ENCODE peak calls at places on chromosomes 4 and X, in seven cellular contexts. H, Q, M, S, L, F and X are unnamed samples.

GRCh38 chrX:95071052-95071451 is 1397.0 kb downstream of the FAM133A start:
- DNase-seq in H (no peak), Q (no peak), M (no peak), S (no peak), L (no peak), F (no peak), X (no peak)

GRCh38 chr4:41572414-41572986 is 34.5 kb downstream of the LIMCH1 start:
- DNase-seq in H (no peak), Q (peak), M (no peak), S (no peak), L (no peak), F (no peak), X (no peak)

GRCh38 chr4:74555231-74555630 is 110.3 kb downstream of the AREG start:
- DNase-seq in H (no peak), Q (no peak), M (peak), S (no peak), L (peak), F (no peak), X (no peak)

GRCh38 chr4:87985097-87985886 is 9.8 kb downstream of the SPP1 start:
- DNase-seq in H (no peak), Q (peak), M (peak), S (peak), L (peak), F (peak), X (no peak)

GRCh38 chrX:6024204-6024603 is 204.5 kb downstream of the NLGN4X start:
- DNase-seq in H (no peak), Q (no peak), M (no peak), S (no peak), L (no peak), F (no peak), X (no peak)

GRCh38 chr4:41323706-41324105 is 67.0 kb downstream of the UCHL1 start:
- DNase-seq in H (no peak), Q (peak), M (no peak), S (no peak), L (peak), F (no peak), X (no peak)

GRCh38 chr4:32775049-32775448 is 2054.9 kb downstream of the PCDH7 start:
- DNase-seq in H (no peak), Q (no peak), M (peak), S (no peak), L (peak), F (peak), X (no peak)

GRCh38 chr4:20395160-20395773 is 143.6 kb downstream of the SLIT2 start:
- DNase-seq in H (no peak), Q (peak), M (no peak), S (no peak), L (peak), F (peak), X (no peak)

GRCh38 chrX:10755477-10756334 is 135.3 kb upstream of the MID1 start:
- DNase-seq in H (no peak), Q (peak), M (peak), S (no peak), L (peak), F (peak), X (no peak)

GRCh38 chr4:153383131-153383530 is 38.6 kb downstream of the MND1 start:
- DNase-seq in H (no peak), Q (peak), M (peak), S (no peak), L (no peak), F (no peak), X (no peak)

GRCh38 chrX:333611-334311 is 15.2 kb upstream of the GTPBP6 start:
- DNase-seq in H (no peak), Q (no peak), M (no peak), S (peak), L (no peak), F (no peak), X (peak)

GRCh38 chr4:77634132-77634785 is 28.6 kb downstream of the CXCL13 start:
- DNase-seq in H (no peak), Q (no peak), M (no peak), S (no peak), L (no peak), F (no peak), X (no peak)

GRCh38 chrX:47748576-47748975 is 88.1 kb upstream of the ZNF81 start:
- DNase-seq in H (no peak), Q (no peak), M (no peak), S (no peak), L (no peak), F (no peak), X (no peak)

GRCh38 chr4:42452823-42453222 is 55.5 kb downstream of the SHISA3 start:
- DNase-seq in H (no peak), Q (no peak), M (no peak), S (no peak), L (no peak), F (no peak), X (no peak)

GRCh38 chr4:168615294-168615693 is 118.4 kb downstream of the PALLD start:
- DNase-seq in H (no peak), Q (no peak), M (peak), S (no peak), L (no peak), F (no peak), X (no peak)

GRCh38 chr4:84366932-84367331 is 132.2 kb downstream of the NKX6-1 start:
- DNase-seq in H (no peak), Q (no peak), M (no peak), S (no peak), L (no peak), F (no peak), X (no peak)

GRCh38 chr4:75289843-75290616 is 224.2 kb downstream of the RCHY1 start:
- DNase-seq in H (no peak), Q (no peak), M (peak), S (no peak), L (peak), F (peak), X (no peak)

GRCh38 chrX:153884136-153885076 is 1.6 kb downstream of the L1CAM start:
- DNase-seq in H (no peak), Q (no peak), M (no peak), S (peak), L (peak), F (no peak), X (no peak)

GRCh38 chrX:18422886-18423285 is 2.5 kb upstream of the CDKL5 start:
- DNase-seq in H (no peak), Q (no peak), M (no peak), S (no peak), L (no peak), F (no peak), X (no peak)

GRCh38 chr4:114180481-114180880 is 201.0 kb upstream of the ARSJ start:
- DNase-seq in H (no peak), Q (peak), M (peak), S (peak), L (peak), F (peak), X (peak)

GRCh38 chrX:13014111-13015094 is 30.0 kb downstream of the FAM9C start:
- DNase-seq in H (no peak), Q (no peak), M (no peak), S (no peak), L (no peak), F (no peak), X (no peak)

GRCh38 chr4:165972747-165973146 is 99.7 kb downstream of the TLL1 start:
- DNase-seq in H (no peak), Q (no peak), M (no peak), S (no peak), L (no peak), F (no peak), X (no peak)

GRCh38 chrX:154020500-154021115 is 906 bp upstream of the IRAK1 start:
- DNase-seq in H (no peak), Q (no peak), M (no peak), S (no peak), L (peak), F (no peak), X (no peak)

GRCh38 chr4:162911349-162911748 is 255.3 kb downstream of the NAF1 start:
- DNase-seq in H (no peak), Q (no peak), M (no peak), S (no peak), L (no peak), F (no peak), X (no peak)

GRCh38 chrX:153885208-153885787 is 675 bp downstream of the L1CAM start:
- DNase-seq in H (no peak), Q (no peak), M (no peak), S (peak), L (no peak), F (no peak), X (no peak)

GRCh38 chr4:186882293-186882692 is 158.6 kb upstream of the FAT1 start:
- DNase-seq in H (no peak), Q (no peak), M (no peak), S (no peak), L (no peak), F (no peak), X (no peak)

GRCh38 chrX:130280901-130281300 is 12.2 kb upstream of the ZNF280C start:
- DNase-seq in H (no peak), Q (no peak), M (no peak), S (no peak), L (no peak), F (no peak), X (no peak)

GRCh38 chrX:136662104-136662503 is 14.1 kb downstream of the CD40LG start:
- DNase-seq in H (no peak), Q (no peak), M (no peak), S (no peak), L (no peak), F (no peak), X (no peak)

GRCh38 chr4:181108237-181108636 is 1135.0 kb upstream of the TENM3 start:
- DNase-seq in H (no peak), Q (no peak), M (no peak), S (no peak), L (no peak), F (no peak), X (no peak)

GRCh38 chr4:149031399-149031798 is 589.2 kb upstream of the NR3C2 start:
- DNase-seq in H (no peak), Q (peak), M (no peak), S (no peak), L (no peak), F (peak), X (no peak)

GRCh38 chrX:17448188-17448587 is 73.2 kb downstream of the NHS start:
- DNase-seq in H (no peak), Q (no peak), M (no peak), S (no peak), L (no peak), F (no peak), X (no peak)

GRCh38 chr4:167233523-167234387 is 539 bp downstream of the SPOCK3 start:
- DNase-seq in H (no peak), Q (peak), M (peak), S (no peak), L (peak), F (peak), X (no peak)

GRCh38 chr4:69576251-69576877 is 63.1 kb downstream of the UGT2A2 start:
- DNase-seq in H (no peak), Q (no peak), M (no peak), S (peak), L (no peak), F (no peak), X (peak)

GRCh38 chrX:16222123-16222522 is 54.8 kb downstream of the MAGEB17 start:
- DNase-seq in H (no peak), Q (no peak), M (peak), S (no peak), L (no peak), F (no peak), X (no peak)

GRCh38 chrX:134025986-134026731 is 40.8 kb upstream of the GPC3 start:
- DNase-seq in H (no peak), Q (no peak), M (no peak), S (no peak), L (no peak), F (peak), X (no peak)

GRCh38 chr4:15002659-15003440 is 569 bp downstream of the CPEB2 start:
- DNase-seq in H (peak), Q (peak), M (peak), S (peak), L (peak), F (peak), X (peak)

GRCh38 chrX:54995621-54996020 is 1.6 kb upstream of the PFKFB1 start:
- DNase-seq in H (no peak), Q (no peak), M (no peak), S (no peak), L (no peak), F (no peak), X (no peak)

GRCh38 chrX:54994099-54994498 is at the start of gene PFKFB1:
- DNase-seq in H (no peak), Q (no peak), M (no peak), S (no peak), L (no peak), F (no peak), X (no peak)

GRCh38 chrX:55004231-55004630 is 4.1 kb downstream of the APEX2 start:
- DNase-seq in H (no peak), Q (no peak), M (no peak), S (no peak), L (no peak), F (no peak), X (no peak)

GRCh38 chrX:54994668-54995452 is 872 bp upstream of the PFKFB1 start:
- DNase-seq in H (no peak), Q (no peak), M (no peak), S (no peak), L (no peak), F (no peak), X (no peak)

DNA sequence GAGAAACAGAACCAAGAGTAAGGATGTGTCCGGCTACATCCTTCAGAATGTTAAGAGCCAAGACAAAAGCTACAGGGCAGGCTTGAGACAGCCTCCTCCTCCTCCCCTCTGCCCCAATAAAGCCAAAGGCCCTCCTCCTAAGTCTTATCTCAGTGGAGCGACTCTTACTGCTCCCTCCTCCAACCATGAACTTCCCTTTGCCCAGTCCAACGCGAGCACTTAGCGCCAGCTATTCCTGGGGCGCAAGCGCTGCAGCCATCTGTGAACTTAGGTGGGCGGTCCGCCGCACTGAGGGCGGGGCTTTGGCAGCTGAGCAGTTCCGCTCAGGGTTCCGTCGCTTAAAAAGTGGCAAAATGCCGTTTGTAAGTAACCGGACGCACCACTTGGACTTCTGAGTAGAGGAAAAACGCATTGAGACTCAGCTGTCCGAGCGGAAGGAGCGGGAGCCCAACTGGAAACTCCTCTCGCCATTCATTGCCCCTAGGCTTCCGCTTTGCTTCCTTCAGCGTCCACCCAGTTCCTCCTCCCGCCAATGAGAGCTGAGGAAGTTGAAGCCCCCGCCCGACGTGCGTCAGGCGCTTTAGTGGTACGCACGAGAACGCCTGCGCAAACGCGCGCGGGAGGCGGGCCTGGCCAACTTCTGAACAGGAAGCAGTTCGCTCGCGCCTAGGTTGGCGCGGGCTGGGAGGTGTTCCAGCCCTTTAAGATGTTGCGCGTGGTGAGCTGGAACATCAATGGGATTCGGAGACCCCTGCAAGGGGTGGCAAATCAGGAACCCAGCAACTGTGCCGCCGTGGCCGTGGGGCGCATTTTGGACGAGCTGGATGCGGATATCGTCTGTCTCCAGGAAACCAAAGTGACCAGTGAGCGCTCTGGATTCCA is at the start of gene APEX2:
- DNase-seq in H (peak), Q (peak), M (peak), S (peak), L (peak), F (peak), X (peak)
- H3K27ac ChIP-seq in H (peak), Q (peak), M (peak), S (peak), L (peak), F (peak), X (peak)

DNA sequence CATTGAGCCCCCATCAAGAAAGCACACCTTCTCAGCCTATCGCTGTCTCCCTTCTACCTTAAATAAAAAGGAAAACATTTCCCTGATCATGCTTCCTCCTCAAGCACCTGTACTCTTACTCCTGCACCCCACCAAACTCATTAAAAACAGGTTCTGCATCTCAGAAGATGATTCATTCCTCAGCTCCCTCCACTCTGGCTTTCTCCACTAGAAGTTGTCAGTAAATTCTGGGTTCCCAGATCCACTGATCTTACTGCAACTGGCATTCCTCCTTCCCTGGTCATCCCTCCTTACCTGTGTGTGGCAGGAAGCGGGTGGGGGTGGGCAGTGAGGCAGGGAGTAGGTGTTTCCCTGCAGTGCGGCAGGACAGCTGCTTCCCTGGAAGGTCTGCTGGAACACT is 108.8 kb downstream of the GPR143 start:
- DNase-seq in H (no peak), Q (no peak), M (no peak), S (no peak), L (no peak), F (no peak), X (no peak)
- H3K4me3 ChIP-seq in H (no peak), Q (no peak), M (no peak), S (no peak), L (no peak), F (no peak), X (no peak)

DNA sequence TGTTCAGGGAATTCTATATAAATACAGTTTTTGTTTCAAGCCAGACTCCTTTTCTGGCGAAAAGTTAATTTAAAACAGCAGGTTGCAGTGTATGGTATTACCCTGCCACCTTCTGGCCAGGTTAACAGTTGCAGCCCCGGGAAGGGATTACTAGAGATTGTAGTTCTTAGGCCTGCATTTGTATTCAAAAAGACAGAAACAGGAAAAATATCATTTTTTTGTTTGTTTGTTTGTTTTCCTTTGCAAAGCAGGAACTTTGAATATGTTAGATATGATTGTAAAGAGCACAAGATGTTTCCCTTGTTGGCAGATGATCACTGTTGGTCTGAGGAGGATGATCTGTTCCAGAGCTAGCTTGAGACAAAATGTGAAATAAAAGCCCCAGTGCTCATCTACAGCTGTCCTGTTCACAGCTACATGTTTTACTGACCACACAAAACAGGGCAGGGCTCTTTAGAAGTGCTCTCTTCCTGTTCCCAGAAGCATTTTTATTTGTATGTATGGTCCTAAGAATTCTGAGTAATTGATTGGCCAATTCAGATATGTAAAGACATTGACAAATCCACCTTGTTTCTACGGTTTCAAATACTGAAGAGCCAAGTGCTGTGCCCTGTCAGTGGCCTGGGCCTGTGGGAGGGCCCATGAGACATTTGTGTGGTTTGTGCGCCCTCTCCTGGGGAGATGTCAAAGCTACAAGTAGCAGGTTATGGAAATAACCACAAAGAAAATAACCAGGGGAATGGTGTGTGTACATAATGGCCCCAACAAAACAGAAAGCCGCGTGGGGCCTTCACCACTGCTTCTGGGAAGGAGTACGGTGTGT is 57.9 kb downstream of the CLDN22 start:
- DNase-seq in H (peak), Q (peak), M (peak), S (peak), L (peak), F (peak), X (peak)
- H3K27ac ChIP-seq in H (peak), Q (peak), M (no peak), S (peak), L (peak), F (no peak), X (no peak)

GRCh38 chr4:52711271-52711670 is 40.0 kb downstream of the ERVMER34-1 start:
- DNase-seq in H (no peak), Q (no peak), M (no peak), S (no peak), L (no peak), F (no peak), X (no peak)
- H3K4me3 ChIP-seq in H (no peak), Q (no peak), M (no peak), S (no peak), L (peak), F (no peak), X (no peak)

DNA sequence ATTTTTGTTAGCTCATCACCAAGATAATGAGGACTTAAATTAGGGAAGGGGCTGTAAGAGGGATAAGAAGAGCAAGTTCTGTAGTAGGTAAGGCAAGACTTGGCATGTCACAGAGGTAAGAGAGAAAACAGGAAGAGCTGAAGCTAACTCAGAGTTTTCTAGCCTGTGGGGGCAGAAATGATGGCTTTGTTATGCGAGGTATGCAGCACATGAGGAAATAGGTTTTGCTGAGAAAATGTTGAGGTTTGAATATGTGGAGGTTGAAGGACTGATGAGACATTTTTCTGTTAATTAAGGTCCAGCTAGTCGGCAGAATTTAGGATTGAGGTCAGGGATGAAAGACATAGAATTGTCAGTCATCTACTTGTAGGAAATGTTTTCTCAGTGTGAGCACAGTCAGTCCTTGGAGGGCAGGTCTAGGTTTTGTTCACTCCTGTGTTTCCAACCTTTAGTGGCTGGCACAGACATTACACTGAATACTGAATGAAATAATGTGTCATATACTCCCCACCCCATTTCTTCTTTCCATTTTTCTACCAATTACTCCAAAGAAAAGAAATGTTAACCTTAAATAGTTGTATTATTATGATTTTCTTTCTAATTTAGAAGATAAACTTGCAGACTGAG is 154.0 kb upstream of the AADAT start:
- DNase-seq in H (no peak), Q (no peak), M (no peak), S (no peak), L (no peak), F (no peak), X (no peak)
- H3K27ac ChIP-seq in H (no peak), Q (no peak), M (no peak), S (no peak), L (no peak), F (no peak), X (no peak)

DNA sequence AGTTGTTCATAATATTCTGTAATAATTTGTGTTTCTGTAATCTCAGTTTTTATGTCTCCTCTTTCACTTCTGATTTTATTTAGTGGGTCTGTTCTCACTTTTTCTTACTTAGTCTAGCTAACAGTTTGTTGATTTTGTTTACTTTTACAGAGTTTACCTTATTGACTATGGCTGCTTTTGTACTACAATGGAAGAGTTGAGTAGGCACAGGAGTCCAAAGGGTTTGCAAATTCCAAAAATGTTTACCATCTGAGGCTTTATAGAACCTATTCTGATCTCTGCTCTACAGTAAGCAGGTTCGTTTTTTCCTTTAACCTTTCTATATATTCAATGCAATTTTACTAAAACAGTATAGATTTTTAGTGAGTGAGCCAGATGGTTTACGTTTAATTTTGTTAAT is 55.1 kb downstream of the UGT2B17 start:
- DNase-seq in H (no peak), Q (no peak), M (no peak), S (no peak), L (no peak), F (no peak), X (no peak)
- H3K4me3 ChIP-seq in H (no peak), Q (no peak), M (no peak), S (no peak), L (no peak), F (no peak), X (no peak)